ENCODE peak calls at places on chromosomes 5 and 9, in five cellular contexts. One of them, this sample, is unnamed.

GRCh38 chr9:70861797-70862196 is 259.6 kb downstream of the TRPM3 start:
- DNase-seq in right cardiac atrium: no peak
- DNase-seq in left ventricle myocardium inferior: no peak
- DNase-seq in IMR-90: no peak
- DNase-seq in tibial artery: no peak
- DNase-seq in this sample: no peak

GRCh38 chr5:5340206-5340729 is 82.2 kb upstream of the ICE1 start:
- DNase-seq in right cardiac atrium: peak; percentile 67
- DNase-seq in left ventricle myocardium inferior: peak; percentile 42
- DNase-seq in IMR-90: peak; percentile 83
- DNase-seq in tibial artery: peak; percentile 88
- DNase-seq in this sample: peak; percentile 86

GRCh38 chr9:136729144-136729543 is 13.6 kb downstream of the LCN10 start:
- DNase-seq in right cardiac atrium: no peak
- DNase-seq in left ventricle myocardium inferior: no peak
- DNase-seq in IMR-90: no peak
- DNase-seq in tibial artery: peak; percentile 62
- DNase-seq in this sample: no peak

GRCh38 chr9:105083246-105083645 is 155.3 kb upstream of the ABCA1 start:
- DNase-seq in right cardiac atrium: no peak
- DNase-seq in left ventricle myocardium inferior: no peak
- DNase-seq in IMR-90: no peak
- DNase-seq in tibial artery: no peak
- DNase-seq in this sample: no peak

GRCh38 chr5:6704361-6704851 is 8.8 kb upstream of the TENT4A start:
- DNase-seq in right cardiac atrium: peak; percentile 43
- DNase-seq in left ventricle myocardium inferior: peak; percentile 76
- DNase-seq in IMR-90: peak; percentile 92
- DNase-seq in tibial artery: peak; percentile 81
- DNase-seq in this sample: peak; percentile 79

GRCh38 chr5:61678966-61679365 is 346.9 kb downstream of the ZSWIM6 start:
- DNase-seq in right cardiac atrium: no peak
- DNase-seq in left ventricle myocardium inferior: no peak
- DNase-seq in IMR-90: no peak
- DNase-seq in tibial artery: no peak
- DNase-seq in this sample: no peak

GRCh38 chr9:89149726-89150125 is 28.9 kb downstream of the SHC3 start:
- DNase-seq in right cardiac atrium: no peak
- DNase-seq in left ventricle myocardium inferior: no peak
- DNase-seq in IMR-90: peak; percentile 82
- DNase-seq in tibial artery: no peak
- DNase-seq in this sample: no peak

GRCh38 chr5:90233496-90233895 is 176.1 kb downstream of the CETN3 start:
- DNase-seq in right cardiac atrium: no peak
- DNase-seq in left ventricle myocardium inferior: no peak
- DNase-seq in IMR-90: no peak
- DNase-seq in tibial artery: no peak
- DNase-seq in this sample: no peak

GRCh38 chr9:114745108-114745848 is 60.6 kb downstream of the TNFSF15 start:
- DNase-seq in right cardiac atrium: no peak
- DNase-seq in left ventricle myocardium inferior: no peak
- DNase-seq in IMR-90: no peak
- DNase-seq in tibial artery: no peak
- DNase-seq in this sample: no peak

GRCh38 chr9:88477300-88477751 is 57.7 kb upstream of the NXNL2 start:
- DNase-seq in right cardiac atrium: no peak
- DNase-seq in left ventricle myocardium inferior: no peak
- DNase-seq in IMR-90: peak; percentile 99
- DNase-seq in tibial artery: no peak
- DNase-seq in this sample: no peak

GRCh38 chr9:84841915-84842314 is 172.4 kb downstream of the NTRK2 start:
- DNase-seq in right cardiac atrium: no peak
- DNase-seq in left ventricle myocardium inferior: no peak
- DNase-seq in IMR-90: no peak
- DNase-seq in tibial artery: no peak
- DNase-seq in this sample: no peak

GRCh38 chr5:43432486-43433365 is 20.5 kb upstream of the CCL28 start:
- DNase-seq in right cardiac atrium: peak; percentile 76
- DNase-seq in left ventricle myocardium inferior: peak; percentile 66
- DNase-seq in IMR-90: peak; percentile 52
- DNase-seq in tibial artery: peak; percentile 87
- DNase-seq in this sample: no peak

GRCh38 chr9:25681270-25681669 is 3.0 kb upstream of the TUSC1 start:
- DNase-seq in right cardiac atrium: no peak
- DNase-seq in left ventricle myocardium inferior: no peak
- DNase-seq in IMR-90: peak; percentile 86
- DNase-seq in tibial artery: no peak
- DNase-seq in this sample: no peak

GRCh38 chr5:175883506-175883905 is 12.1 kb downstream of the CPLX2 start:
- DNase-seq in right cardiac atrium: no peak
- DNase-seq in left ventricle myocardium inferior: no peak
- DNase-seq in IMR-90: no peak
- DNase-seq in tibial artery: no peak
- DNase-seq in this sample: no peak

GRCh38 chr5:172288465-172288864 is 4.9 kb upstream of the UBTD2 start:
- DNase-seq in right cardiac atrium: no peak
- DNase-seq in left ventricle myocardium inferior: no peak
- DNase-seq in IMR-90: no peak
- DNase-seq in tibial artery: no peak
- DNase-seq in this sample: no peak

GRCh38 chr5:150190503-150190973 is 676 bp downstream of the SLC6A7 start:
- DNase-seq in right cardiac atrium: no peak
- DNase-seq in left ventricle myocardium inferior: no peak
- DNase-seq in IMR-90: no peak
- DNase-seq in tibial artery: no peak
- DNase-seq in this sample: no peak

GRCh38 chr9:116550728-116551436 is 136.2 kb upstream of the TRIM32 start:
- DNase-seq in right cardiac atrium: peak; percentile 39
- DNase-seq in left ventricle myocardium inferior: no peak
- DNase-seq in IMR-90: peak; percentile 56
- DNase-seq in tibial artery: no peak
- DNase-seq in this sample: no peak

GRCh38 chr9:131001021-131001420 is 8.0 kb upstream of the LAMC3 start:
- DNase-seq in right cardiac atrium: no peak
- DNase-seq in left ventricle myocardium inferior: no peak
- DNase-seq in IMR-90: no peak
- DNase-seq in tibial artery: no peak
- DNase-seq in this sample: no peak

GRCh38 chr5:176677209-176677931 is 30.1 kb downstream of the TSPAN17 start:
- DNase-seq in right cardiac atrium: peak; percentile 72
- DNase-seq in left ventricle myocardium inferior: peak; percentile 38
- DNase-seq in IMR-90: no peak
- DNase-seq in tibial artery: no peak
- DNase-seq in this sample: no peak

DNA sequence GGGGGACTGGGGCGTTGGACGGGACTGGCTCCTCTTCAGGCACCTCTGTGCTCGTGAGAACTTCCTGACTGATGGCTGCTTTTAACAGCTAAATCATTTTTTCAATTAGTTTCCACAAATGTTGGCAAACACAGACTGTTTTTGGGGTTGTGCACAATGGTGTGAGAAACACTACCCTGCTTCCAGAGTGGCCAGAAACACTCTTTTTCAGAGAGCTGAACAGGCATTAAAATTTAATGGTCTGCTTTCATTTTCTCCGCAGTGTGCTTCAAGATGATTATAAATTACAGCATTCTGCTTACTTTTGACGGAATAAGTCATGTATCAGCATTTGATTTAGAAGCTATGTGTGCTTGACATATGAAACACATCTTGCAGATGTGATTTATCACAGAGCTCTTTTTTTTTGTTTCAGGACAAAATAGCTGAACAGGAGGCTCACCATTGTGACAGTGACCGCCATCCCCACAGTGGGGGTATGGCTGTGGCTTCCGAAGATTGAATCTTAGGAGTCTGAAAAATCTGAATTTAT is 454.5 kb upstream of the ZNF608 start:
- DNase-seq in right cardiac atrium: no peak
- DNase-seq in left ventricle myocardium inferior: no peak
- DNase-seq in IMR-90: no peak
- DNase-seq in tibial artery: no peak
- DNase-seq in this sample: no peak
- H3K27ac ChIP-seq in right cardiac atrium: no peak overlapping the region
- H3K27ac ChIP-seq in left ventricle myocardium inferior: peak overlapping the region; percentile 17
- H3K27ac ChIP-seq in IMR-90: no peak overlapping the region
- H3K27ac ChIP-seq in tibial artery: no peak overlapping the region
- H3K27ac ChIP-seq in this sample: no peak overlapping the region

GRCh38 chr5:136013559-136013958 is 15.2 kb upstream of the TGFBI start:
- DNase-seq in right cardiac atrium: no peak
- DNase-seq in left ventricle myocardium inferior: no peak
- DNase-seq in IMR-90: no peak
- DNase-seq in tibial artery: no peak
- DNase-seq in this sample: no peak

GRCh38 chr5:136014976-136015375 is 13.8 kb upstream of the TGFBI start:
- DNase-seq in right cardiac atrium: no peak
- DNase-seq in left ventricle myocardium inferior: no peak
- DNase-seq in IMR-90: no peak
- DNase-seq in tibial artery: no peak
- DNase-seq in this sample: no peak

GRCh38 chr5:136016945-136017530 is 11.8 kb upstream of the TGFBI start:
- DNase-seq in right cardiac atrium: peak; percentile 44
- DNase-seq in left ventricle myocardium inferior: no peak
- DNase-seq in IMR-90: peak; percentile 74
- DNase-seq in tibial artery: no peak
- DNase-seq in this sample: peak; percentile 76

GRCh38 chr5:136014049-136014516 is 14.7 kb upstream of the TGFBI start:
- DNase-seq in right cardiac atrium: no peak
- DNase-seq in left ventricle myocardium inferior: no peak
- DNase-seq in IMR-90: no peak
- DNase-seq in tibial artery: peak; percentile 84
- DNase-seq in this sample: no peak

DNA sequence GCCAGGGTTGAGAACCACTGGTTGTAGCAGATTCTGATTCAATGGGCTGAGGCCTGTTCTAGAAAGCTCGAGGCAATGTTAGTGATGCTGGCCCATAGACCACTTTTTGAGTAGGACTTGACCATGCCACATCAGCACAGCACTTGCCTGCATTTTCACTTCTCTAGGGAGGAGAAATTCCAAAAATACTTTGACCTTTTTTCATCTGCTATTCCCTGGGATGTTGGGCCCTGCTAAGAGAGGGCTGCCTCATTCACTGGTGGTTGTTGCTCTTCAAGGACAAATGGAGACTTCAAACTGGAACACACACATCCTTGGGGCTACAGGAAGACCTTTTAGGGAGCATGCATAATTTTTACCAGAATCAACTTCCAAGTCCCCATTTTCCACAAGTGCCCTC is 12.8 kb upstream of the TGFBI start:
- DNase-seq in right cardiac atrium: no peak
- DNase-seq in left ventricle myocardium inferior: no peak
- DNase-seq in IMR-90: no peak
- DNase-seq in tibial artery: no peak
- DNase-seq in this sample: no peak
- H3K27ac ChIP-seq in right cardiac atrium: no peak overlapping the region
- H3K27ac ChIP-seq in left ventricle myocardium inferior: no peak overlapping the region
- H3K27ac ChIP-seq in IMR-90: peak overlapping the region; percentile 22
- H3K27ac ChIP-seq in tibial artery: peak overlapping the region; percentile 67
- H3K27ac ChIP-seq in this sample: no peak overlapping the region

GRCh38 chr5:33852327-33852726 is 39.5 kb downstream of the ADAMTS12 start:
- DNase-seq in right cardiac atrium: no peak
- DNase-seq in left ventricle myocardium inferior: no peak
- DNase-seq in IMR-90: no peak
- DNase-seq in tibial artery: no peak
- DNase-seq in this sample: no peak

GRCh38 chr5:33848554-33848953 is 43.2 kb downstream of the ADAMTS12 start:
- DNase-seq in right cardiac atrium: no peak
- DNase-seq in left ventricle myocardium inferior: no peak
- DNase-seq in IMR-90: no peak
- DNase-seq in tibial artery: no peak
- DNase-seq in this sample: no peak

GRCh38 chr5:33854733-33855151 is 37.0 kb downstream of the ADAMTS12 start:
- DNase-seq in right cardiac atrium: peak; percentile 18
- DNase-seq in left ventricle myocardium inferior: no peak
- DNase-seq in IMR-90: peak; percentile 82
- DNase-seq in tibial artery: no peak
- DNase-seq in this sample: no peak

GRCh38 chr5:33852837-33853236 is 39.0 kb downstream of the ADAMTS12 start:
- DNase-seq in right cardiac atrium: no peak
- DNase-seq in left ventricle myocardium inferior: no peak
- DNase-seq in IMR-90: no peak
- DNase-seq in tibial artery: no peak
- DNase-seq in this sample: no peak

DNA sequence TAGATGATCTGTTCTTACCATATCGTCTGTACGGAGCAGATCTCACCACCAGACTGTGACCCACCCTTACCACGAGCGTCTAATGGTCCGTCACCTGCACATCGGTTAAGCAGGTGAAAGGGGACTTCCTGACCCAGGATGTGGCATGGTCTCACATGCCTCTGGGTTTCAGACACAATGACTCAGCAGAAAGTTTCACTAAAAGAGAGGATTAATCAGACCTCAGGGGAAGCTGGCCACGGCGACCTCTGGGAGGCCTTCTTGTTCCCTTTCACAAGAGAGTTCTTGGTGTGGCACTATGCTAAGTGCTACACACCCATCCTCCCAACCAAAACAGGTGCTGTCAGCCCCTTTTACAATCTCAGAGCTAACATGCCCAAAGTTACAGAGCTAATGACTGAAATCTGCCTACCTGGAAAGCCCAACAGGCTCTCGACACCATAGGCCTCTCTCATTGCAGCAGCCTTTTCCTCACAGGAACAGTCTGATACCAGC is 41.6 kb downstream of the ADAMTS12 start:
- DNase-seq in right cardiac atrium: no peak
- DNase-seq in left ventricle myocardium inferior: no peak
- DNase-seq in IMR-90: peak; percentile 75
- DNase-seq in tibial artery: no peak
- DNase-seq in this sample: no peak
- H3K27ac ChIP-seq in right cardiac atrium: no peak overlapping the region
- H3K27ac ChIP-seq in left ventricle myocardium inferior: no peak overlapping the region
- H3K27ac ChIP-seq in IMR-90: no peak overlapping the region
- H3K27ac ChIP-seq in tibial artery: peak overlapping the region; percentile 74
- H3K27ac ChIP-seq in this sample: no peak overlapping the region

GRCh38 chr5:151683936-151684586 is 2.7 kb downstream of the SPARC start:
- DNase-seq in right cardiac atrium: no peak
- DNase-seq in left ventricle myocardium inferior: no peak
- DNase-seq in IMR-90: no peak
- DNase-seq in tibial artery: no peak
- DNase-seq in this sample: no peak

GRCh38 chr5:151684690-151685361 is 1.9 kb downstream of the SPARC start:
- DNase-seq in right cardiac atrium: peak; percentile 42
- DNase-seq in left ventricle myocardium inferior: no peak
- DNase-seq in IMR-90: peak; percentile 97
- DNase-seq in tibial artery: peak; percentile 84
- DNase-seq in this sample: peak; percentile 87

GRCh38 chr5:151682751-151683331 is 3.9 kb downstream of the SPARC start:
- DNase-seq in right cardiac atrium: peak; percentile 42
- DNase-seq in left ventricle myocardium inferior: no peak
- DNase-seq in IMR-90: peak; percentile 43
- DNase-seq in tibial artery: no peak
- DNase-seq in this sample: no peak

GRCh38 chr5:151682240-151682639 is 4.5 kb downstream of the SPARC start:
- DNase-seq in right cardiac atrium: no peak
- DNase-seq in left ventricle myocardium inferior: no peak
- DNase-seq in IMR-90: no peak
- DNase-seq in tibial artery: no peak
- DNase-seq in this sample: no peak

DNA sequence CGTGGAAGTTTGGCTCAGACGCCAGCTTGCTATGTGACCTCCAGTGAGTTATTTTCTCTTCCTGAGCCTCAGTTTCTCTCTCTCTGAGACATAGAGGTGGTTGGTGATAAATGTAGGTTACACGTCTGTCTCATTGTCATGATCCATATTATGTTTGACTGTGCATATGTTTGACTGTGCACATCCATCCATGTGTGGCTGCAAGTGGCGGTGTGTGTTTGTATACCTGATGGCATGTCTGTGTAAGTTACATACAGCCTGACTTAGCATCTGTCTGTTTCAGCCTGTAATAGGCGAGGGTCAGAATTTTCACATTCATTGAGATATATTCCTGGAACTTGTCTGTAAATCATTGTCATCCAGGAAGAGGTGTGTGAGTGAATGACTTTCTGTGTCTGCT is 3.3 kb downstream of the SPARC start:
- DNase-seq in right cardiac atrium: no peak
- DNase-seq in left ventricle myocardium inferior: no peak
- DNase-seq in IMR-90: no peak
- DNase-seq in tibial artery: no peak
- DNase-seq in this sample: no peak
- H3K27ac ChIP-seq in right cardiac atrium: peak overlapping the region; percentile 18
- H3K27ac ChIP-seq in left ventricle myocardium inferior: peak overlapping the region; percentile 93
- H3K27ac ChIP-seq in IMR-90: peak overlapping the region; percentile 65
- H3K27ac ChIP-seq in tibial artery: peak overlapping the region; percentile 89
- H3K27ac ChIP-seq in this sample: peak overlapping the region; percentile 82